ENCODE peak calls at places on chromosomes 4 and X, in seven cellular contexts. One of them, this sample, is unnamed.
A peak's percentile ranks its signal among the peaks of the same experiment; 100 is the strongest.

GRCh38 chr4:122673252-122673651 is 52.4 kb upstream of the IL21 start:
- DNase-seq in upper lobe of left lung: no peak
- DNase-seq in suprapubic skin: no peak
- DNase-seq in vagina: no peak
- DNase-seq in transverse colon: no peak
- DNase-seq in esophagus muscularis mucosa: no peak
- DNase-seq in prostate gland: no peak
- DNase-seq in this sample: no peak

GRCh38 chr4:170884965-170885583 is 795.3 kb upstream of the AADAT start:
- DNase-seq in upper lobe of left lung: no peak
- DNase-seq in suprapubic skin: no peak
- DNase-seq in vagina: no peak
- DNase-seq in transverse colon: no peak
- DNase-seq in esophagus muscularis mucosa: no peak
- DNase-seq in prostate gland: no peak
- DNase-seq in this sample: no peak

GRCh38 chr4:60019180-60019579 is 1180.9 kb upstream of the ADGRL3 start:
- DNase-seq in upper lobe of left lung: no peak
- DNase-seq in suprapubic skin: no peak
- DNase-seq in vagina: no peak
- DNase-seq in transverse colon: no peak
- DNase-seq in esophagus muscularis mucosa: no peak
- DNase-seq in prostate gland: no peak
- DNase-seq in this sample: no peak

GRCh38 chr4:156330436-156331031 is 376.9 kb upstream of the CTSO start:
- DNase-seq in upper lobe of left lung: peak; percentile 21
- DNase-seq in suprapubic skin: no peak
- DNase-seq in vagina: no peak
- DNase-seq in transverse colon: peak; percentile 9
- DNase-seq in esophagus muscularis mucosa: no peak
- DNase-seq in prostate gland: no peak
- DNase-seq in this sample: peak; percentile 39

GRCh38 chr4:40842725-40843401 is 93.1 kb downstream of the NSUN7 start:
- DNase-seq in upper lobe of left lung: no peak
- DNase-seq in suprapubic skin: no peak
- DNase-seq in vagina: no peak
- DNase-seq in transverse colon: no peak
- DNase-seq in esophagus muscularis mucosa: no peak
- DNase-seq in prostate gland: no peak
- DNase-seq in this sample: no peak

GRCh38 chrX:12719837-12720236 is 71.4 kb upstream of the PRPS2 start:
- DNase-seq in upper lobe of left lung: no peak
- DNase-seq in suprapubic skin: no peak
- DNase-seq in vagina: no peak
- DNase-seq in transverse colon: no peak
- DNase-seq in esophagus muscularis mucosa: no peak
- DNase-seq in prostate gland: no peak
- DNase-seq in this sample: no peak

GRCh38 chr4:69830529-69831269 is 29.2 kb downstream of the SULT1E1 start:
- DNase-seq in upper lobe of left lung: no peak
- DNase-seq in suprapubic skin: no peak
- DNase-seq in vagina: no peak
- DNase-seq in transverse colon: peak; percentile 71
- DNase-seq in esophagus muscularis mucosa: no peak
- DNase-seq in prostate gland: peak; percentile 50
- DNase-seq in this sample: peak; percentile 57

GRCh38 chr4:17765514-17766286 is 15.7 kb downstream of the FAM184B start:
- DNase-seq in upper lobe of left lung: no peak
- DNase-seq in suprapubic skin: no peak
- DNase-seq in vagina: no peak
- DNase-seq in transverse colon: no peak
- DNase-seq in esophagus muscularis mucosa: peak; percentile 66
- DNase-seq in prostate gland: no peak
- DNase-seq in this sample: no peak

GRCh38 chr4:164959896-164960295 is 17.6 kb downstream of the TRIM61 start:
- DNase-seq in upper lobe of left lung: no peak
- DNase-seq in suprapubic skin: no peak
- DNase-seq in vagina: no peak
- DNase-seq in transverse colon: no peak
- DNase-seq in esophagus muscularis mucosa: no peak
- DNase-seq in prostate gland: no peak
- DNase-seq in this sample: no peak

GRCh38 chrX:357693-358471 is 28.8 kb downstream of the PPP2R3B start:
- DNase-seq in upper lobe of left lung: no peak
- DNase-seq in suprapubic skin: no peak
- DNase-seq in vagina: no peak
- DNase-seq in transverse colon: no peak
- DNase-seq in esophagus muscularis mucosa: no peak
- DNase-seq in prostate gland: no peak
- DNase-seq in this sample: no peak

GRCh38 chr4:159191989-159192388 is 89.1 kb downstream of the RAPGEF2 start:
- DNase-seq in upper lobe of left lung: no peak
- DNase-seq in suprapubic skin: no peak
- DNase-seq in vagina: no peak
- DNase-seq in transverse colon: no peak
- DNase-seq in esophagus muscularis mucosa: no peak
- DNase-seq in prostate gland: no peak
- DNase-seq in this sample: no peak

GRCh38 chr4:151689211-151689991 is 71.4 kb downstream of the GATB start:
- DNase-seq in upper lobe of left lung: no peak
- DNase-seq in suprapubic skin: no peak
- DNase-seq in vagina: no peak
- DNase-seq in transverse colon: no peak
- DNase-seq in esophagus muscularis mucosa: no peak
- DNase-seq in prostate gland: no peak
- DNase-seq in this sample: no peak

GRCh38 chr4:148737071-148737470 is 294.9 kb upstream of the NR3C2 start:
- DNase-seq in upper lobe of left lung: no peak
- DNase-seq in suprapubic skin: no peak
- DNase-seq in vagina: no peak
- DNase-seq in transverse colon: no peak
- DNase-seq in esophagus muscularis mucosa: no peak
- DNase-seq in prostate gland: no peak
- DNase-seq in this sample: no peak

GRCh38 chr4:48248559-48248953 is 21.1 kb downstream of the TEC start:
- DNase-seq in upper lobe of left lung: no peak
- DNase-seq in suprapubic skin: no peak
- DNase-seq in vagina: no peak
- DNase-seq in transverse colon: no peak
- DNase-seq in esophagus muscularis mucosa: no peak
- DNase-seq in prostate gland: no peak
- DNase-seq in this sample: no peak

GRCh38 chr4:147340547-147341225 is 140.2 kb upstream of the EDNRA start:
- DNase-seq in upper lobe of left lung: no peak
- DNase-seq in suprapubic skin: no peak
- DNase-seq in vagina: no peak
- DNase-seq in transverse colon: no peak
- DNase-seq in esophagus muscularis mucosa: no peak
- DNase-seq in prostate gland: no peak
- DNase-seq in this sample: no peak

GRCh38 chrX:135522132-135522530 is 1.7 kb downstream of the INTS6L start:
- DNase-seq in upper lobe of left lung: no peak
- DNase-seq in suprapubic skin: no peak
- DNase-seq in vagina: no peak
- DNase-seq in transverse colon: no peak
- DNase-seq in esophagus muscularis mucosa: no peak
- DNase-seq in prostate gland: no peak
- DNase-seq in this sample: no peak

GRCh38 chr4:86497131-86497530 is 97.0 kb upstream of the PTPN13 start:
- DNase-seq in upper lobe of left lung: peak; percentile 31
- DNase-seq in suprapubic skin: no peak
- DNase-seq in vagina: no peak
- DNase-seq in transverse colon: no peak
- DNase-seq in esophagus muscularis mucosa: no peak
- DNase-seq in prostate gland: peak; percentile 61
- DNase-seq in this sample: no peak

GRCh38 chrX:118325453-118325852 is 20.5 kb upstream of the WDR44 start:
- DNase-seq in upper lobe of left lung: no peak
- DNase-seq in suprapubic skin: no peak
- DNase-seq in vagina: no peak
- DNase-seq in transverse colon: no peak
- DNase-seq in esophagus muscularis mucosa: no peak
- DNase-seq in prostate gland: no peak
- DNase-seq in this sample: no peak

GRCh38 chr4:47561331-47561730 is 76.3 kb downstream of the ATP10D start:
- DNase-seq in upper lobe of left lung: no peak
- DNase-seq in suprapubic skin: no peak
- DNase-seq in vagina: no peak
- DNase-seq in transverse colon: no peak
- DNase-seq in esophagus muscularis mucosa: peak; percentile 10
- DNase-seq in prostate gland: no peak
- DNase-seq in this sample: no peak

GRCh38 chr4:174494146-174494545 is 28.1 kb downstream of the HPGD start:
- DNase-seq in upper lobe of left lung: no peak
- DNase-seq in suprapubic skin: no peak
- DNase-seq in vagina: no peak
- DNase-seq in transverse colon: no peak
- DNase-seq in esophagus muscularis mucosa: no peak
- DNase-seq in prostate gland: no peak
- DNase-seq in this sample: no peak

GRCh38 chrX:3191186-3191585 is 149.9 kb downstream of the ARSF start:
- DNase-seq in upper lobe of left lung: no peak
- DNase-seq in suprapubic skin: no peak
- DNase-seq in vagina: no peak
- DNase-seq in transverse colon: no peak
- DNase-seq in esophagus muscularis mucosa: no peak
- DNase-seq in prostate gland: no peak
- DNase-seq in this sample: no peak

GRCh38 chrX:70527053-70527452 is 82.4 kb downstream of the DLG3 start:
- DNase-seq in upper lobe of left lung: no peak
- DNase-seq in suprapubic skin: no peak
- DNase-seq in vagina: no peak
- DNase-seq in transverse colon: no peak
- DNase-seq in esophagus muscularis mucosa: no peak
- DNase-seq in prostate gland: no peak
- DNase-seq in this sample: no peak

GRCh38 chr4:82618321-82618720 is 56.5 kb upstream of the TMEM150C start:
- DNase-seq in upper lobe of left lung: no peak
- DNase-seq in suprapubic skin: no peak
- DNase-seq in vagina: no peak
- DNase-seq in transverse colon: no peak
- DNase-seq in esophagus muscularis mucosa: no peak
- DNase-seq in prostate gland: no peak
- DNase-seq in this sample: no peak

GRCh38 chr4:185470503-185471195 is 884 bp downstream of the CCDC110 start:
- DNase-seq in upper lobe of left lung: peak; percentile 58
- DNase-seq in suprapubic skin: no peak
- DNase-seq in vagina: peak; percentile 92
- DNase-seq in transverse colon: peak; percentile 73
- DNase-seq in esophagus muscularis mucosa: no peak
- DNase-seq in prostate gland: peak; percentile 62
- DNase-seq in this sample: no peak

GRCh38 chr4:123168812-123169211 is 227.8 kb upstream of the SPRY1 start:
- DNase-seq in upper lobe of left lung: no peak
- DNase-seq in suprapubic skin: no peak
- DNase-seq in vagina: no peak
- DNase-seq in transverse colon: no peak
- DNase-seq in esophagus muscularis mucosa: no peak
- DNase-seq in prostate gland: no peak
- DNase-seq in this sample: no peak

GRCh38 chrX:40174594-40175415 is 77.0 kb upstream of the BCOR start:
- DNase-seq in upper lobe of left lung: no peak
- DNase-seq in suprapubic skin: no peak
- DNase-seq in vagina: no peak
- DNase-seq in transverse colon: peak; percentile 57
- DNase-seq in esophagus muscularis mucosa: no peak
- DNase-seq in prostate gland: no peak
- DNase-seq in this sample: peak; percentile 36

DNA sequence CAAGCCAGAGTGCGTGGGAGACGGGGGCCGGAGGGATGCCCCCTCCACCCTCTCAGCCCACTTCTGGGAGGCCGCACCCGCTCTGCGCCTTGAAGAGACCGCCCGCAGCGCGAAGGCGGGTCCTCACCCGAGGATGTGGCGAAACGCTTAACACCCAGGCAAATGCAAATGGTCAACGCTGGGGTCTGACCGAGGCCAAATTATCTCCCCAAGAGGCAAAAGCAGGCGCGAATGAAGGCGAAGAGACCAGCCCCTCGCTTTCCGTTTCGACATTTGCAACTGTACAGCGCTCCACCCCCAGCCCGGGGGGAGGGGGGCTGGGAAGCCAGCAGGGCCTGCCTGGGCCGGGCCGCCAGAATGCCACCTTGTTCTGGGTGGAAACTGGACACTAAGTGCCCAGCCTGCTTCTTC is 137.7 kb upstream of the ZIC3 start:
- DNase-seq in upper lobe of left lung: no peak
- DNase-seq in suprapubic skin: no peak
- DNase-seq in vagina: no peak
- DNase-seq in transverse colon: no peak
- DNase-seq in esophagus muscularis mucosa: no peak
- DNase-seq in prostate gland: no peak
- DNase-seq in this sample: no peak
- H3K4me3 ChIP-seq in upper lobe of left lung: peak overlapping the region; percentile 54
- H3K4me3 ChIP-seq in suprapubic skin: peak overlapping the region; percentile 52
- H3K4me3 ChIP-seq in vagina: peak overlapping the region; percentile 35
- H3K4me3 ChIP-seq in transverse colon: peak overlapping the region; percentile 22
- H3K4me3 ChIP-seq in esophagus muscularis mucosa: peak overlapping the region; percentile 62
- H3K4me3 ChIP-seq in prostate gland: peak overlapping the region; percentile 19
- H3K4me3 ChIP-seq in this sample: no peak overlapping the region

GRCh38 chr4:140968371-140968770 is 164.9 kb downstream of the RNF150 start:
- DNase-seq in upper lobe of left lung: no peak
- DNase-seq in suprapubic skin: no peak
- DNase-seq in vagina: no peak
- DNase-seq in transverse colon: no peak
- DNase-seq in esophagus muscularis mucosa: no peak
- DNase-seq in prostate gland: no peak
- DNase-seq in this sample: no peak
- H3K27me3 ChIP-seq in upper lobe of left lung: no peaks in the 10 kb centered on the region
- H3K27me3 ChIP-seq in suprapubic skin: no peaks in the 10 kb centered on the region
- H3K27me3 ChIP-seq in vagina: no peaks in the 10 kb centered on the region
- H3K27me3 ChIP-seq in transverse colon: no peaks in the 10 kb centered on the region
- H3K27me3 ChIP-seq in esophagus muscularis mucosa: no peaks in the 10 kb centered on the region
- H3K27me3 ChIP-seq in prostate gland: no peaks in the 10 kb centered on the region
- H3K27me3 ChIP-seq in this sample: no peaks in the 10 kb centered on the region

GRCh38 chr4:45122406-45122805 is 396.1 kb upstream of the GNPDA2 start:
- DNase-seq in upper lobe of left lung: no peak
- DNase-seq in suprapubic skin: no peak
- DNase-seq in vagina: no peak
- DNase-seq in transverse colon: no peak
- DNase-seq in esophagus muscularis mucosa: no peak
- DNase-seq in prostate gland: no peak
- DNase-seq in this sample: no peak

GRCh38 chr4:45119376-45119775 is 393.0 kb upstream of the GNPDA2 start:
- DNase-seq in upper lobe of left lung: no peak
- DNase-seq in suprapubic skin: no peak
- DNase-seq in vagina: no peak
- DNase-seq in transverse colon: no peak
- DNase-seq in esophagus muscularis mucosa: no peak
- DNase-seq in prostate gland: no peak
- DNase-seq in this sample: no peak

GRCh38 chr4:45120163-45120562 is 393.8 kb upstream of the GNPDA2 start:
- DNase-seq in upper lobe of left lung: no peak
- DNase-seq in suprapubic skin: no peak
- DNase-seq in vagina: no peak
- DNase-seq in transverse colon: no peak
- DNase-seq in esophagus muscularis mucosa: no peak
- DNase-seq in prostate gland: no peak
- DNase-seq in this sample: no peak
- TF ChIP-seq POLR2AphosphoS5 in upper lobe of left lung: no peak
- TF ChIP-seq POLR2AphosphoS5 in suprapubic skin: no peak
- TF ChIP-seq POLR2AphosphoS5 in vagina: no peak
- TF ChIP-seq POLR2AphosphoS5 in transverse colon: no peak
- TF ChIP-seq POLR2AphosphoS5 in esophagus muscularis mucosa: peak; percentile 40
- TF ChIP-seq POLR2AphosphoS5 in prostate gland: no peak
- TF ChIP-seq POLR2AphosphoS5 in this sample: no peak

GRCh38 chr4:10529891-10530786 is 72.9 kb upstream of the ZNF518B start:
- DNase-seq in upper lobe of left lung: no peak
- DNase-seq in suprapubic skin: no peak
- DNase-seq in vagina: no peak
- DNase-seq in transverse colon: no peak
- DNase-seq in esophagus muscularis mucosa: no peak
- DNase-seq in prostate gland: peak; percentile 79
- DNase-seq in this sample: no peak
- H3K4me3 ChIP-seq in upper lobe of left lung: no peak overlapping the region
- H3K4me3 ChIP-seq in suprapubic skin: no peak overlapping the region
- H3K4me3 ChIP-seq in vagina: no peak overlapping the region
- H3K4me3 ChIP-seq in transverse colon: no peak overlapping the region
- H3K4me3 ChIP-seq in esophagus muscularis mucosa: no peak overlapping the region
- H3K4me3 ChIP-seq in prostate gland: no peak overlapping the region
- H3K4me3 ChIP-seq in this sample: no peak overlapping the region